ENCODE peak calls at places on chromosomes 6 and 20, in seven cellular contexts. A, E, Q, V, C, K and M are unnamed samples.

GRCh38 chr20:53867741-53868351 is 202.5 kb downstream of the BCAS1 start:
- DNase-seq in A (no peak), E (no peak), Q (no peak), V (peak), C (no peak), K (no peak), M (no peak)

GRCh38 chr20:64203037-64203777 is 39.0 kb downstream of the MYT1 start:
- DNase-seq in A (no peak), E (no peak), Q (no peak), V (no peak), C (no peak), K (no peak), M (no peak)

GRCh38 chr6:26240157-26240980 is 124.6 kb upstream of the BTN3A2 start:
- DNase-seq in A (peak), E (peak), Q (peak), V (peak), C (peak), K (peak), M (peak)

GRCh38 chr6:35970181-35970580 is 49.3 kb upstream of the SRPK1 start:
- DNase-seq in A (peak), E (no peak), Q (no peak), V (peak), C (peak), K (no peak), M (peak)

GRCh38 chr20:24504331-24505285 is 35.2 kb downstream of the SYNDIG1 start:
- DNase-seq in A (no peak), E (no peak), Q (no peak), V (no peak), C (no peak), K (no peak), M (no peak)

GRCh38 chr20:43959079-43959919 is 44.6 kb downstream of the TOX2 start:
- DNase-seq in A (peak), E (no peak), Q (peak), V (no peak), C (peak), K (no peak), M (no peak)

GRCh38 chr6:143468026-143468425 is 17.4 kb downstream of the PEX3 start:
- DNase-seq in A (no peak), E (no peak), Q (no peak), V (peak), C (no peak), K (no peak), M (no peak)

GRCh38 chr20:62156592-62157386 is 13.2 kb downstream of the SS18L1 start:
- DNase-seq in A (peak), E (peak), Q (peak), V (peak), C (peak), K (no peak), M (peak)

GRCh38 chr6:106913111-106913510 is 61.4 kb downstream of the CD24 start:
- DNase-seq in A (no peak), E (no peak), Q (no peak), V (peak), C (no peak), K (no peak), M (no peak)
- H3K4me3 ChIP-seq in A (no peak), E (no peak), Q (no peak), V (no peak), C (no peak), K (no peak), M (no peak)

GRCh38 chr20:33992145-33992922 is 1.4 kb upstream of the RALY start:
- DNase-seq in A (no peak), E (no peak), Q (no peak), V (peak), C (peak), K (no peak), M (peak)
- TF ChIP-seq CTCF in A (no peak), E (no peak), Q (no peak), V (no peak), C (no peak), K (no peak), M (no peak)

GRCh38 chr6:40998661-40999060 is 40.4 kb downstream of the UNC5CL start:
- DNase-seq in A (no peak), E (no peak), Q (peak), V (no peak), C (no peak), K (no peak), M (no peak)
- H3K4me3 ChIP-seq in A (no peak), E (no peak), Q (no peak), V (no peak), C (no peak), K (no peak), M (no peak)

GRCh38 chr6:31729979-31730630 is 1.0 kb upstream of the DDAH2 start:
- DNase-seq in A (peak), E (peak), Q (peak), V (peak), C (peak), K (peak), M (peak)
- TF ChIP-seq CTCF in A (no peak), E (no peak), Q (no peak), V (no peak), C (no peak), K (no peak), M (no peak)

DNA sequence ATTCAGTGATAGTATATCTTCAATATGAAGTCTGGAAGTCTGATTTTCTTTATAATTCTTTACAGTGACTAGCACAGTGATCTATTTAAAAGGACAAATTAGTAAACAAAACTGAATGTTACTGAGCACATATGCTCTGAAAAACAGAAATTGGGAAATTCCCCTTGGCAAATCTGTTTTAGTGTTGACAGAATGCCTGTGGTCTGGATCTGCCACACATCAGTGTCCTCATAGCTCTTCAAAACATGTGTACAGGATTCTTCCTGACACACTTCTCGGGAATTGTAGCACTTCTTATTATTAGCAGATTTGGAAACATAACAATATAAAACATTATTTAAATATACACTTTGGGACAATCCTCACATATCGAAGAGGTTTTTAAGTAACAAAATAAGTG is 354.3 kb downstream of the COL12A1 start:
- DNase-seq in A (peak), E (no peak), Q (no peak), V (no peak), C (peak), K (no peak), M (peak)
- H3K4me3 ChIP-seq in A (no peak), E (no peak), Q (no peak), V (no peak), C (no peak), K (no peak), M (no peak)

GRCh38 chr20:40251284-40251932 is 437.6 kb downstream of the MAFB start:
- DNase-seq in A (peak), E (no peak), Q (peak), V (peak), C (peak), K (no peak), M (peak)
- TF ChIP-seq CTCF in A (peak), E (peak), Q (peak), V (peak), C (peak), K (no peak), M (peak)